ENCODE peak calls at places on chromosomes 11 and 22, in seven cellular contexts. L is psoas muscle, G is Peyer's patch, W is HepG2, M is small intestine, Y is choroid plexus epithelial cell, A is stomach. C is an unnamed sample.

GRCh38 chr22:41449321-41449720 is 2.7 kb upstream of the TOB2 start:
- DNase-seq in L (peak), G (no peak), W (no peak), M (no peak), Y (no peak), A (no peak), C (no peak)

GRCh38 chr22:22080270-22080669 is 97.7 kb upstream of the TOP3B start:
- DNase-seq in L (no peak), G (no peak), W (no peak), M (no peak), Y (peak), A (no peak), C (no peak)

GRCh38 chr11:67119577-67120391 is 721 bp downstream of the KDM2A start:
- DNase-seq in L (peak), G (peak), W (no peak), M (peak), Y (no peak), A (no peak), C (no peak)

GRCh38 chr11:112805658-112806057 is 155.6 kb upstream of the NCAM1 start:
- DNase-seq in L (no peak), G (no peak), W (no peak), M (no peak), Y (no peak), A (peak), C (no peak)

GRCh38 chr11:114775849-114776621 is 97.7 kb downstream of the NXPE2 start:
- DNase-seq in L (no peak), G (no peak), W (no peak), M (no peak), Y (no peak), A (no peak), C (no peak)

GRCh38 chr11:68946416-68947090 is 34.2 kb downstream of the MRGPRD start:
- DNase-seq in L (no peak), G (peak), W (no peak), M (no peak), Y (peak), A (no peak), C (no peak)

GRCh38 chr11:61812736-61813411 is 3.9 kb downstream of the FADS1 start:
- DNase-seq in L (no peak), G (no peak), W (no peak), M (peak), Y (no peak), A (no peak), C (no peak)

GRCh38 chr11:30488304-30488998 is 97.7 kb downstream of the MPPED2 start:
- DNase-seq in L (no peak), G (no peak), W (peak), M (peak), Y (peak), A (peak), C (no peak)

GRCh38 chr11:65636108-65636809 is 1.6 kb upstream of the SIPA1 start:
- DNase-seq in L (no peak), G (no peak), W (no peak), M (no peak), Y (no peak), A (no peak), C (no peak)

GRCh38 chr11:71115770-71116434 is 136.5 kb downstream of the SHANK2 start:
- DNase-seq in L (no peak), G (no peak), W (no peak), M (no peak), Y (no peak), A (no peak), C (no peak)

GRCh38 chr11:76701701-76702100 is 31.2 kb upstream of the LRRC32 start:
- DNase-seq in L (peak), G (no peak), W (no peak), M (no peak), Y (peak), A (no peak), C (no peak)

GRCh38 chr22:31943206-31943975 is 944 bp upstream of the YWHAH start:
- DNase-seq in L (no peak), G (no peak), W (no peak), M (no peak), Y (no peak), A (no peak), C (no peak)

GRCh38 chr22:19330865-19331418 is 39.4 kb upstream of the CLTCL1 start:
- DNase-seq in L (no peak), G (no peak), W (no peak), M (no peak), Y (no peak), A (no peak), C (no peak)

GRCh38 chr22:46122511-46122971 is 27.8 kb upstream of the PPARA start:
- DNase-seq in L (peak), G (peak), W (peak), M (peak), Y (peak), A (peak), C (peak)

GRCh38 chr11:134993691-134994243 is 581.7 kb upstream of the B3GAT1 start:
- DNase-seq in L (no peak), G (no peak), W (no peak), M (no peak), Y (no peak), A (no peak), C (no peak)

GRCh38 chr11:13963169-13963948 is 836 bp downstream of the SPON1 start:
- DNase-seq in L (no peak), G (peak), W (no peak), M (peak), Y (peak), A (no peak), C (no peak)

GRCh38 chr11:100805509-100806199 is 118.6 kb downstream of the ARHGAP42 start:
- DNase-seq in L (no peak), G (no peak), W (no peak), M (no peak), Y (no peak), A (no peak), C (no peak)

GRCh38 chr11:123559418-123559817 is 95.0 kb downstream of the SCN3B start:
- DNase-seq in L (no peak), G (no peak), W (no peak), M (no peak), Y (peak), A (no peak), C (no peak)

DNA sequence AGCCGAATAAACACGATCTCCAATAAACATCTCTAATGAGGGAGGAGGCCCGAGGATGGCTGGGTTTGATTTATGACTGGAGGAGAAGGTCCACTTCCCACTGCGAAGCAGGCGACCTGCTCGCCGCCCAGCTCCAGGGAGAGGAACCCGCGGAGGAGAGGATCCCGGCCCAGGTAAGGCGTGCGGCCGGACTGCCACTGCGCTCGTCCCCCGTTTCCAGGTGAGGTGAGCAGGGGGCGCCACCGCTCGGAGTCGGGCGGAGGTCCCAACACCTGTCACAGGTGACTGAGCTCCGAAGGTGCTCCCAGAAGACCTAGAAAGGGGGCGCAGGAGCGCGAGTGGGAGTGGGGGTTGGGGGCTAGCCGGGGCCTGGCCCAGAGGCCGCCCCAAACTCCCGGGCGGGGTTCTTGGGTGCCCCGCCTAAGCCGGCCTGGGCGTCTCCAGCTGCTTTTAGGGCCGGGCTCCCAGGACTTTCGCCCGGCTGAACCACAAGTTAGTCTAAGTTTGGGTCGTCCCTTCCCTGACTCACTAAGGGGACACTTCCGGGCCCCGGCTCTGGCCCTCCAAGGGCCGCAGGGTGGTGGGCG is 5.4 kb upstream of the PAX6 start:
- DNase-seq in L (no peak), G (peak), W (no peak), M (peak), Y (no peak), A (no peak), C (no peak)
- H3K4me3 ChIP-seq in L (peak), G (peak), W (no peak), M (peak), Y (no peak), A (peak), C (no peak)

GRCh38 chr11:106959386-106959785 is 58.9 kb downstream of the GUCY1A2 start:
- DNase-seq in L (no peak), G (no peak), W (no peak), M (no peak), Y (no peak), A (no peak), C (no peak)
- H3K4me3 ChIP-seq in L (no peak), G (no peak), W (no peak), M (no peak), Y (no peak), A (no peak), C (no peak)

GRCh38 chr11:48177661-48178060 is 38.9 kb upstream of the OR4B1 start:
- DNase-seq in L (no peak), G (no peak), W (no peak), M (no peak), Y (no peak), A (no peak), C (no peak)

GRCh38 chr11:48184452-48184851 is 32.2 kb upstream of the OR4B1 start:
- DNase-seq in L (no peak), G (no peak), W (no peak), M (no peak), Y (no peak), A (no peak), C (no peak)

DNA sequence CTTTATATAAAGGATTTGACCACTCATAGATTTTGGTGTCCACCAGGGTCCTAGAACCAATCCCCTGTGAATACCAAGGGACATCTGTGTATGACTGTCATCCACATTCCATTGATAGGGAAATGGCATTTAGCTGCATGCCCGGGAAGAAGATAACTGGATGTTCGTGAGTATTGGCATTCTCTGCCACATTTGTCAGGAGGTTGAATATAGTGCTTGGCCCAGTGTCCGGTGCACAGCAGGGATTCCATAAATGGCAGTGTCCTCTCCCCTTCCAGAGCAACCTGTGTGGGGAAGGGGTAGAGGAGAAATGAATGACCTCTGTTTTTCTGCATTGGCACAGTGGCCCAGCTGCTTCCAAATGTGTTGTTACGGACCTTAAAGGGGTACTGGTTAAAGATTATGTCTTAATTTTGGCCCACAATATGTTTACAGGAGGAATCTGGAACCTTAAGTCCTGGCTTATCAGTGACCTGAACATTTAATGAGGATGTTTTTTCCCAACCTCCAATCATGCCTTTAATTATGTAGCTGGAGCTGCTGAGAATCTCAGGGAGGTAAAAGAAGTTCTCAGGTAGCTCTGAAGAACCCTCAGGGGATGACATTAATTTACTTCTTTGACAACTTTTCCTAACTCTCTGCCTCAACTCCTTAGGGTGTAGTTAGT is 33.6 kb upstream of the OR4B1 start:
- DNase-seq in L (no peak), G (no peak), W (no peak), M (no peak), Y (no peak), A (no peak), C (no peak)
- H3K4me3 ChIP-seq in L (no peak), G (no peak), W (no peak), M (no peak), Y (no peak), A (no peak), C (no peak)

GRCh38 chr11:18393581-18394299 is 623 bp upstream of the LDHA start:
- DNase-seq in L (no peak), G (no peak), W (no peak), M (no peak), Y (no peak), A (no peak), C (no peak)
- H3K4me3 ChIP-seq in L (peak), G (peak), W (no peak), M (no peak), Y (peak), A (peak), C (peak)

C was measured in Jurkat, Clone E6-1.